ENCODE peak calls at places on chromosome 22, in four cellular contexts. V is CD4-positive, alpha-beta memory T cell; U is ELR; D is COR-L47. I is an unnamed sample.

GRCh38 chr22:41690476-41690875 is 1.8 kb upstream of the SNU13 start:
- DNase-seq in D (no peak), U (no peak), V (no peak), I (no peak)

GRCh38 chr22:35477911-35478582 is 62.6 kb upstream of the RASD2 start:
- DNase-seq in D (peak; percentile 94), U (peak; percentile 93), V (no peak), I (peak; percentile 27)

GRCh38 chr22:37746366-37747089 is 49.7 kb downstream of the TRIOBP start:
- DNase-seq in V (no peak), D (no peak), U (peak; percentile 52), I (no peak)

GRCh38 chr22:36865346-36865745 is 4.5 kb downstream of the NCF4 start:
- DNase-seq in V (no peak), D (no peak), U (no peak), I (peak; percentile 54)

GRCh38 chr22:43996170-43996980 is 27.7 kb upstream of the PARVB start:
- DNase-seq in U (no peak), D (no peak), V (peak; percentile 60), I (no peak)

GRCh38 chr22:48378673-48379072 is 1449.0 kb downstream of the BRD1 start:
- DNase-seq in V (no peak), U (no peak), D (no peak), I (no peak)

GRCh38 chr22:29695129-29695926 is 24.5 kb upstream of the CABP7 start:
- DNase-seq in U (no peak), V (no peak), D (peak; percentile 94), I (no peak)

GRCh38 chr22:24240381-24240780 is 4.5 kb downstream of the GGT5 start:
- DNase-seq in V (no peak), U (no peak), D (no peak), I (no peak)

GRCh38 chr22:47543447-47543846 is 781.0 kb downstream of the TBC1D22A start:
- DNase-seq in U (no peak), V (no peak), D (no peak), I (no peak)

GRCh38 chr22:47928626-47929025 is 1166.2 kb downstream of the TBC1D22A start:
- DNase-seq in V (no peak), D (no peak), U (no peak), I (no peak)

GRCh38 chr22:36901411-36902142 is 11.9 kb upstream of the CSF2RB start:
- DNase-seq in V (no peak), D (no peak), U (no peak), I (no peak)

GRCh38 chr22:37476389-37477329 is 9.5 kb downstream of the MFNG start:
- DNase-seq in U (no peak), D (no peak), V (no peak), I (no peak)

GRCh38 chr22:31248965-31249940 is 37.2 kb downstream of the LIMK2 start:
- DNase-seq in V (no peak), U (no peak), D (no peak), I (peak; percentile 80)

GRCh38 chr22:17233348-17234043 is 14.3 kb upstream of the ADA2 start:
- DNase-seq in U (no peak), V (no peak), D (no peak), I (no peak)

GRCh38 chr22:22110548-22111266 is 128.1 kb upstream of the TOP3B start:
- DNase-seq in D (peak; percentile 25), U (peak; percentile 82), V (peak; percentile 13), I (peak; percentile 56)

GRCh38 chr22:49780281-49780991 is 47.2 kb downstream of the BRD1 start:
- DNase-seq in D (no peak), U (no peak), V (no peak), I (no peak)

GRCh38 chr22:39471421-39472141 is 14.8 kb downstream of the MGAT3 start:
- DNase-seq in V (no peak), D (no peak), U (peak; percentile 65), I (peak; percentile 86)